ENCODE peak calls at places on chromosomes 7 and 10, in six cellular contexts. F is A549, K is prostate gland, Y is suprapubic skin, C is Peyer's patch, U is HCT116. W is an unnamed sample.

GRCh38 chr10:77348082-77348481 is 289.5 kb downstream of the KCNMA1 start:
- DNase-seq in F (no peak), K (no peak), Y (no peak), C (no peak), U (no peak), W (no peak)

GRCh38 chr7:101880536-101881443 is 63.4 kb downstream of the CUX1 start:
- DNase-seq in F (no peak), K (peak; percentile 90), Y (no peak), C (no peak), U (no peak), W (no peak)

GRCh38 chr10:5977471-5978370 is at the start of gene IL15RA:
- DNase-seq in F (peak; percentile 79), K (peak; percentile 53), Y (no peak), C (peak; percentile 94), U (peak; percentile 39), W (no peak)

GRCh38 chr10:88243847-88244730 is 339.0 kb downstream of the RNLS start:
- DNase-seq in F (no peak), K (no peak), Y (peak; percentile 78), C (peak; percentile 72), U (no peak), W (no peak)

GRCh38 chr10:102462512-102463054 is 11.2 kb upstream of the C10orf95 start:
- DNase-seq in F (no peak), K (no peak), Y (no peak), C (no peak), U (no peak), W (no peak)

GRCh38 chr7:10282909-10283308 is 690.8 kb upstream of the PHF14 start:
- DNase-seq in F (no peak), K (no peak), Y (no peak), C (no peak), U (no peak), W (no peak)

GRCh38 chr7:155921804-155922506 is 109.7 kb upstream of the SHH start:
- DNase-seq in F (no peak), K (peak; percentile 79), Y (no peak), C (peak; percentile 67), U (peak; percentile 77), W (no peak)

GRCh38 chr7:41688012-41688625 is 14.8 kb downstream of the INHBA start:
- DNase-seq in F (no peak), K (no peak), Y (no peak), C (no peak), U (no peak), W (no peak)

GRCh38 chr7:135128931-135129330 is 18.9 kb upstream of the TMEM140 start:
- DNase-seq in F (no peak), K (no peak), Y (no peak), C (no peak), U (no peak), W (no peak)

GRCh38 chr10:114652402-114653368 is 5.4 kb downstream of the ABLIM1 start:
- DNase-seq in F (no peak), K (no peak), Y (no peak), C (no peak), U (no peak), W (no peak)

GRCh38 chr7:55570939-55571338 is 1.4 kb downstream of the VOPP1 start:
- DNase-seq in F (no peak), K (no peak), Y (no peak), C (no peak), U (no peak), W (no peak)

GRCh38 chr10:31605426-31605825 is 286.4 kb downstream of the ZEB1 start:
- DNase-seq in F (no peak), K (no peak), Y (no peak), C (no peak), U (no peak), W (no peak)
- TF ChIP-seq POLR2A in F (no peak), K (no peak), Y (no peak), C (no peak), U (no peak), W (no peak)

DNA sequence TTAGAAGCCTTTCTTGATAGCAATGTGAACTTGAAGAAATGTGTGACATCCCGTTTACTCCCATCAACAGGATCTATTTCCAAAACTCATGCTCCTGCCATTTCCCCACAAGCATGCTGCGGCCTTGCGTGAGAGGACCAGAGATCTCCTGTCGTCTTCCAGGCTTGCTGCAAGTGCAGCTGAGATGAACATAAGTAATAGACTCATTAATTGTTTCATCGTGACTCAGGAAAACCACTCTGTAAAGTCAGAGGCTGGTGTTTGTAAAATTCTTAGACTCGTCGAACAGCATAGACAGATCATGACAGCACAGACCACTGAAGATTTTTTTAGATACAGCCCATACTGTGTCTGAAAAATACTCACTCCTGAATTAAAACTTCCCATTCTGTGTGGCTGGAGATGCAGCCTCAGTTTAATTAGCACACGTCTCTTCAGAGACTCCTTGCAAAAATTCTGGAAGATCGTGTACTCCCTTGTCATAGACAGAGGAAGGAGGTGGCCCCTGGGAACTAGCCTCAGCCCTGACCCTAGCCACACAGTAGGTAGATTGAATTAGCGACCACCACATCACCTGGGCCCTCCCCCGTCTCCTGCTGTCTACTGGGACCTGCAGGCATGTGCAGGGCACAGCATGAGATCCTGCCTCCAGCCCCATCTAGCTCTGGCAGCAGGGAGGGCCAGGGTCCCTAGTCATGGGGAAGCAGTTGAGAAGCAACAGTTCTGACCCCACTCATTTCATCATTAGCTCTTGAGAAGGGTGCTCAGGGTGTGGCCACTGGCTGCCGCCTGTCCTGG is 226.0 kb downstream of the CELF2 start:
- DNase-seq in F (no peak), K (no peak), Y (no peak), C (no peak), U (no peak), W (no peak)
- H3K4me1 ChIP-seq in F (no peaks in the 10 kb centered on the region), K (no peaks in the 10 kb centered on the region), Y (peaks cover 12% of the 10 kb centered on the region), C (no peaks in the 10 kb centered on the region), U (no peaks in the 10 kb centered on the region), W (no peaks in the 10 kb centered on the region)

GRCh38 chr10:24383681-24384106 is 174.8 kb downstream of the KIAA1217 start:
- DNase-seq in F (peak; percentile 71), K (peak; percentile 92), Y (peak; percentile 92), C (peak; percentile 86), U (peak; percentile 81), W (peak; percentile 91)
- TF ChIP-seq POLR2A in F (no peak), K (peak; percentile 20), Y (no peak), C (no peak), U (no peak), W (peak; percentile 15)

DNA sequence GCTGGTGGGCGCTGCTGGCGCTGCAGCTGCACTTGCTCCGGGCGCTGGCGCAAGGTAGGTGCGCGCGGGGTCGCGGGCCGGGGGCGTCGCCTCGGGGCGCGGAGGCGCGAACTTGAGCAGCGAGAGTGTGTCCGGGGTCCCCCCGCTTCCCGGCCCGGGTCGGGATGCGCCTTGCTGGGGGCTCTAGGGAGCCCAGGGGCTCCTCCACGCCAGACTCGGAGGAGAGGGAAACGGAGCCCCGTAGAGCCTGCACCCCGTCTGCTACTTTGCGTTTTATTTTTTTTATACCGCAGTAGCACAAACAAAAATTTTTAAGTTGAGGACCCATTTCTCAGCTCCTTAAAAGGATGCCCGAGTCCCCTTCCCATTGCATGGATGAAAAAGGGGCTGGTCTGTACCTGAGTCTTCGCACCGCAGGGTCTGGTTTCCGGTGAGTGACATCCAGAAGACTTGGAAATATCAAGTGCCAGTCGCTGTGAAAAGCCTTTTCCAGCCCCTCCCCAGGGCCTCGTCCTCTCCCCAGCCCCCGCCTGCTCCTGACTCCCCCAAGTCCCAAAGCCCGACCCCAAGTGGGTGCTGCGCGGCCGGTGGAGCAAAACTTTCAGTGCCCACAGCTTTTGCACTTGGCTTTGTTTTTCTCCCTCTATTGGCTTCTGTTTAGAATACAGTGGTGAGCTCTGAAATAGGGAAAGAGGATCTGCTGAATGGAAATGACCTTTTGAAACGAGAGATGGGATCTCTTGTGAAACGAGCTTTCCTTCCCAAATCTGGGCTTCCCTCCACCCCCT is 973 bp downstream of the SDK1 start:
- DNase-seq in F (peak; percentile 35), K (peak; percentile 8), Y (no peak), C (no peak), U (no peak), W (no peak)
- H3K4me1 ChIP-seq in F (peaks cover 8% of the 10 kb centered on the region), K (no peaks in the 10 kb centered on the region), Y (peaks cover 21% of the 10 kb centered on the region), C (peaks cover 4% of the 10 kb centered on the region), U (peaks cover 2% of the 10 kb centered on the region), W (no peaks in the 10 kb centered on the region)

DNA sequence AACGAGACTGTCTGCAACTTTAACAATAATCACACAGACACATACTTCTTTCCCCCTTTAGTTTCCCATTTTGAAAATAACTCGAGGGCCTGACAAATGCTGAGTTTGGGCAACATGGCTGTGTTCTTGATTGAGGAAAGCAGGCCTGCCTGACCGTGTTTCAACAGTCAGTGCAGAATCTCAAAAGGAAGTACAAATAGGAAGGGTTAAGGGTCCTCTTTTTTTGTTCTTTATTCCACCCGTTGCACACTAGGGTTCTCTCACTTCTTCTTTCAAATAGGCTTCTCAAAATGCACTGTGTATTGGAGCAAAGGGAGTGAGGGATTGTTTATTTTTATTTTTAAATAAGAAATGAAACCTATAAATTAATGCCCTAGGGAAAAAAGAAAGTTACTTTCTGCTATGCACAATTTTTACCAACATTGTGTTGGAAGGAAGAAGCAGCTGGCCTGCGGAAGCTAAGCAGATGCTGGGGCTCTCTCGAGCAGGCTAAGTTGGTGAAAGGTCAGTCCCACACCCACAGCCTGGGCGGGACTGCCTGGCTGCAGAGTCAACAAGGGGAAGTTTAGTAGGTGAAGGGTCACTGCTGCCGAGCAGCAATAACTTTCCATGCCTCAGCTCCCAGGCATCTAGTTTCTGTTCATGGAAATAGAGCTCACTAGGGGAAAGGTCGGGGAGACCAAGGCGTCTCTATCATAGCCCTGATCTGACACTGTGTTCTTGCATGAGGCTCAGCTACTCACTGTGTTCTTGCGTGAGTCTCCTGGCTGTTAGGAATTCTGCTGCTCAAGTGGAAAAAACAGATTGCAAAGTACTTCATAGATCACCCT is 12.2 kb upstream of the PDK4 start:
- DNase-seq in F (peak; percentile 61), K (peak; percentile 75), Y (peak; percentile 95), C (peak; percentile 97), U (peak; percentile 60), W (peak; percentile 92)
- TF ChIP-seq POLR2A in F (no peak), K (no peak), Y (peak; percentile 50), C (no peak), U (no peak), W (peak; percentile 30)

DNA sequence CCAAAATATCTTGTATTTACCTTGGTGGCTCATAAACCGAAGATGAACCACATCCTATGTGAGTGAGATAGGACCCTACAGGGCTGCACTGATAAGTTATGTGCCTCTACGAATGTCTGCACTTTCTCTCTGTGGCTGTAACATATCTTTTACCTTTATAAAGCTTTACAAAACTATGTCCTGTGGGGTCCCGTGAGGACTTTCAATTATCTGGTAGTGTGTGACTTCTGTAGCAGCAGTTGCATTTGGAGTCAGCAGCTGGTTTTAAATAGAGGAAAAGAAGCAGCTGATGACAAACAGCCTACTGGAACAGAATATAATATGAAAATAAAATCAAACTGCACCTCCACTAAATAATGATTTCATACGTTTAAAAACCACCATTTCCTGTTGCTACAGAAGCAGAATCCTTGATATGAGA is 222.4 kb upstream of the GNAI1 start:
- DNase-seq in F (no peak), K (no peak), Y (no peak), C (no peak), U (no peak), W (no peak)
- H3K4me1 ChIP-seq in F (no peaks in the 10 kb centered on the region), K (no peaks in the 10 kb centered on the region), Y (no peaks in the 10 kb centered on the region), C (no peaks in the 10 kb centered on the region), U (peaks cover 7% of the 10 kb centered on the region), W (no peaks in the 10 kb centered on the region)

W was measured in tibial nerve.